ENCODE peak calls at places on chromosomes 13 and 19, in six cellular contexts. I, G, U, E, K and Z are unnamed samples.

GRCh38 chr13:51825165-51825592 is 19.8 kb downstream of the TMEM272 start:
- DNase-seq in I (no peak), G (no peak), U (peak), E (no peak), K (no peak), Z (no peak)

GRCh38 chr13:100573121-100573520 is 15.5 kb downstream of the GGACT start:
- DNase-seq in I (peak), G (no peak), U (peak), E (peak), K (no peak), Z (peak)

GRCh38 chr19:13260883-13261653 is 110.9 kb downstream of the IER2 start:
- DNase-seq in I (peak), G (peak), U (no peak), E (peak), K (no peak), Z (peak)

GRCh38 chr19:17754634-17755532 is 3.6 kb downstream of the FCHO1 start:
- DNase-seq in I (peak), G (peak), U (no peak), E (peak), K (no peak), Z (no peak)

GRCh38 chr13:109802936-109803335 is 16.6 kb upstream of the IRS2 start:
- DNase-seq in I (no peak), G (no peak), U (no peak), E (no peak), K (no peak), Z (no peak)

GRCh38 chr19:280541-281007 is 10.6 kb downstream of the PLPP2 start:
- DNase-seq in I (no peak), G (no peak), U (no peak), E (no peak), K (no peak), Z (no peak)

GRCh38 chr13:73981595-73981994 is 152.6 kb downstream of the KLF12 start:
- DNase-seq in I (no peak), G (no peak), U (no peak), E (no peak), K (no peak), Z (no peak)

GRCh38 chr13:26246154-26246553 is 7.8 kb upstream of the CDK8 start:
- DNase-seq in I (no peak), G (no peak), U (no peak), E (no peak), K (no peak), Z (no peak)

GRCh38 chr13:60411464-60411863 is 14.4 kb downstream of the TDRD3 start:
- DNase-seq in I (no peak), G (no peak), U (no peak), E (no peak), K (no peak), Z (no peak)

GRCh38 chr13:48066310-48066989 is 28.5 kb downstream of the MED4 start:
- DNase-seq in I (no peak), G (peak), U (peak), E (no peak), K (no peak), Z (no peak)

GRCh38 chr19:44890366-44891015 is 563 bp upstream of the TOMM40 start:
- DNase-seq in I (peak), G (peak), U (peak), E (peak), K (no peak), Z (peak)

GRCh38 chr19:45428385-45429231 is 4.9 kb upstream of the ERCC1 start:
- DNase-seq in I (no peak), G (peak), U (no peak), E (peak), K (peak), Z (peak)

GRCh38 chr13:47287291-47287751 is 390.5 kb upstream of the HTR2A start:
- DNase-seq in I (no peak), G (no peak), U (no peak), E (no peak), K (no peak), Z (peak)

GRCh38 chr13:36028359-36028758 is 102.8 kb downstream of the DCLK1 start:
- DNase-seq in I (no peak), G (no peak), U (no peak), E (no peak), K (no peak), Z (no peak)

GRCh38 chr19:5246554-5247155 is 94.0 kb downstream of the PTPRS start:
- DNase-seq in I (no peak), G (no peak), U (peak), E (peak), K (no peak), Z (no peak)

GRCh38 chr13:82947121-82948077 is 934.9 kb downstream of the SLITRK1 start:
- DNase-seq in I (no peak), G (no peak), U (no peak), E (no peak), K (no peak), Z (no peak)

GRCh38 chr19:6744381-6745288 is 5.2 kb downstream of the TRIP10 start:
- DNase-seq in I (no peak), G (no peak), U (no peak), E (no peak), K (peak), Z (peak)

GRCh38 chr19:47032171-47032811 is 12.7 kb downstream of the NPAS1 start:
- DNase-seq in I (peak), G (peak), U (peak), E (peak), K (no peak), Z (peak)

GRCh38 chr13:28528848-28529247 is 33.9 kb upstream of the FLT1 start:
- DNase-seq in I (no peak), G (no peak), U (no peak), E (no peak), K (no peak), Z (no peak)

GRCh38 chr13:95957331-95957730 is 95.9 kb downstream of the UGGT2 start:
- DNase-seq in I (no peak), G (no peak), U (no peak), E (no peak), K (no peak), Z (no peak)

GRCh38 chr13:79659161-79659560 is 178.2 kb downstream of the NDFIP2 start:
- DNase-seq in I (no peak), G (no peak), U (no peak), E (no peak), K (peak), Z (no peak)

GRCh38 chr19:16969127-16969526 is 57.5 kb downstream of the CPAMD8 start:
- DNase-seq in I (no peak), G (no peak), U (no peak), E (no peak), K (no peak), Z (peak)

GRCh38 chr13:38767506-38768265 is 80.8 kb downstream of the FREM2 start:
- DNase-seq in I (no peak), G (no peak), U (no peak), E (no peak), K (no peak), Z (no peak)

GRCh38 chr19:1026189-1027019 is at the start of gene CNN2:
- DNase-seq in I (peak), G (peak), U (peak), E (peak), K (peak), Z (peak)

GRCh38 chr19:45395524-45396388 is 9.1 kb downstream of the PPP1R13L start:
- DNase-seq in I (no peak), G (no peak), U (no peak), E (peak), K (no peak), Z (no peak)

GRCh38 chr19:495440-496332 is 600 bp upstream of the MADCAM1 start:
- DNase-seq in I (peak), G (peak), U (no peak), E (no peak), K (no peak), Z (peak)

GRCh38 chr13:47639716-47640447 is 361.2 kb downstream of the SUCLA2 start:
- DNase-seq in I (no peak), G (no peak), U (no peak), E (no peak), K (no peak), Z (no peak)

GRCh38 chr19:17121736-17122293 is 46.2 kb downstream of the MYO9B start:
- DNase-seq in I (peak), G (peak), U (no peak), E (peak), K (no peak), Z (no peak)

GRCh38 chr19:45213031-45213430 is 32.2 kb downstream of the EXOC3L2 start:
- DNase-seq in I (no peak), G (no peak), U (no peak), E (no peak), K (no peak), Z (no peak)

GRCh38 chr13:44048326-44048725 is 168.6 kb downstream of the LACC1 start:
- DNase-seq in I (no peak), G (no peak), U (peak), E (no peak), K (no peak), Z (no peak)

GRCh38 chr13:36454962-36455361 is 22.7 kb downstream of the CCNA1 start:
- DNase-seq in I (no peak), G (no peak), U (peak), E (no peak), K (no peak), Z (no peak)

GRCh38 chr13:100254002-100254401 is 165.1 kb downstream of the PCCA start:
- DNase-seq in I (no peak), G (no peak), U (no peak), E (no peak), K (no peak), Z (no peak)

GRCh38 chr13:66849706-66850105 is 380.4 kb downstream of the PCDH9 start:
- DNase-seq in I (no peak), G (no peak), U (no peak), E (no peak), K (no peak), Z (no peak)

GRCh38 chr19:56189785-56190184 is 7.8 kb downstream of the ZSCAN5B start:
- DNase-seq in I (no peak), G (no peak), U (no peak), E (no peak), K (no peak), Z (no peak)

GRCh38 chr13:36341718-36342117 is 4.5 kb downstream of the SPART start:
- DNase-seq in I (no peak), G (no peak), U (no peak), E (no peak), K (no peak), Z (no peak)

GRCh38 chr19:30666301-30666803 is 294.2 kb downstream of the ZNF536 start:
- DNase-seq in I (peak), G (no peak), U (peak), E (peak), K (no peak), Z (peak)

GRCh38 chr13:110419391-110419791 is 112.3 kb downstream of the COL4A2 start:
- DNase-seq in I (no peak), G (no peak), U (no peak), E (no peak), K (no peak), Z (peak)

DNA sequence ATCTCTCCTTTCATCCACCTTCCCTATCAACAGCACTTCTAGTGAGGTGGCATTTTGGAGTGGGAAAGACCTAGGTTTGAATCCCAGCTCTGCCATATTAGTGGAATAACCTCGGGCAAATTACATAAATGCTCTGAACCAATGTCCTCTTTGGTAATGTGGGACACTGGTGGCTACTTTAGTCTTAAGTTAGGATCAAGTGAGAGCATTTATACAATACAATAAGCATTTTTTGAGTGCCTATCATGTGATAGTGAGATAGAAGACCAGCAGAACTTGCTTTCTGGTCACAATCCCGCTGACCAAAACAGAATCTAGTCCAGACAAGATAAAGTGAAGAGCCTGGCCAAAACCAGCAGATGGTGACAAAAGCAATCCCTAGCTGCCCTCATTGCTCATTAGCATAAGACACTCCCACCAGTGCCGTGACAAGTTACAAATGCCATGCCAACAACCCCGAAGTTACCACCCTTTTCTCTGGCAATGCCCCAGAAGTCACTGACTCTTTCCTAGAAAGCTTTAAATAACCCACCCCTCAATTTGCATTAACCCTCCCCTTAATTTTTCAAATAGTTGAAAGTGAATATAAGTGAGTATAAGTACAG is 28.8 kb upstream of the KPNA3 start:
- DNase-seq in I (no peak), G (no peak), U (no peak), E (no peak), K (no peak), Z (no peak)
- TF ChIP-seq CTCF in I (no peak), G (peak), U (no peak), E (peak), K (no peak), Z (no peak)

GRCh38 chr19:28466107-28467045 is 746.6 kb downstream of the UQCRFS1 start:
- DNase-seq in I (peak), G (no peak), U (peak), E (no peak), K (no peak), Z (peak)

GRCh38 chr19:28465317-28466086 is 747.4 kb downstream of the UQCRFS1 start:
- DNase-seq in I (no peak), G (no peak), U (peak), E (no peak), K (no peak), Z (peak)

GRCh38 chr19:28472111-28472510 is 740.8 kb downstream of the UQCRFS1 start:
- DNase-seq in I (no peak), G (no peak), U (no peak), E (no peak), K (no peak), Z (no peak)

GRCh38 chr19:28469544-28469943 is 743.4 kb downstream of the UQCRFS1 start:
- DNase-seq in I (no peak), G (no peak), U (no peak), E (no peak), K (no peak), Z (no peak)

DNA sequence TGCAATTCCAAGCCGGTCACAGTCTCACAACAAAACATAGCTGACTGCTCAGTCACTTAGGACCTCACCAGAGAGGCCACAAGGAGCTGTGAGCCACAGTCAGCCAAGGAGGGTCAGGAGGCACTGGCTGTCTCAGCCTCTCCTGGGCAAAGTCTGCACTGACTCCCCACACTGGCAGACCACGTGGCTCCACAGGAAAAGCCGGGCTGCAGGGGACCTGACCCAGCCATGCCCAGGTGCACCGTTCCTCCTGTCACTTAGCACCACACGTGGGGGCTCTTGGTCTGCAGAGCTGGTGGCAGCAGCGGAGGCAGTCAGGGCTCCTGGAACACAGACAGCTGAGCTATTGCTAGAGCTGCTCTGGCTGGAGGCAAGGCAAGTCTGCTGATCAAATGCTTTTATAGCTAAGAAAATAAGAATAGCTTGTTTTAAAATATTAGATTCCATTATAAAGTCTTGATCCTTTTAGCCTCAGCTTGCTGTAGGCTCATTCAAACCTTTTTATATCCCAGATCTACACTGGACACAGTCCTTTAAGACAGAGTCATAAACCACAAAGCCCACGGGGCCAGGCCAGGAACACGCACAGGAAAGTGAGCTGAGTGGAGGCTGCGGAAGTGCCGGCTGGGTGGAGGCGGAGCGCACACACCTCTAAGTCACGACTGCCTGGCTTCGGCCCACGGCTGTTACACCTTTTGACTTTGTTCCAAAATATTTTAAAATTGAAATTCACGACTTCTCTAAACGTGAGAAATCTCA is 744.1 kb downstream of the UQCRFS1 start:
- DNase-seq in I (no peak), G (peak), U (peak), E (no peak), K (no peak), Z (peak)
- TF ChIP-seq CTCF in I (no peak), G (no peak), U (peak), E (no peak), K (no peak), Z (no peak)

GRCh38 chr19:4224470-4224869 is 4.9 kb upstream of the EBI3 start:
- DNase-seq in I (no peak), G (no peak), U (no peak), E (no peak), K (no peak), Z (no peak)
- TF ChIP-seq CTCF in I (no peak), G (no peak), U (no peak), E (no peak), K (no peak), Z (no peak)

DNA sequence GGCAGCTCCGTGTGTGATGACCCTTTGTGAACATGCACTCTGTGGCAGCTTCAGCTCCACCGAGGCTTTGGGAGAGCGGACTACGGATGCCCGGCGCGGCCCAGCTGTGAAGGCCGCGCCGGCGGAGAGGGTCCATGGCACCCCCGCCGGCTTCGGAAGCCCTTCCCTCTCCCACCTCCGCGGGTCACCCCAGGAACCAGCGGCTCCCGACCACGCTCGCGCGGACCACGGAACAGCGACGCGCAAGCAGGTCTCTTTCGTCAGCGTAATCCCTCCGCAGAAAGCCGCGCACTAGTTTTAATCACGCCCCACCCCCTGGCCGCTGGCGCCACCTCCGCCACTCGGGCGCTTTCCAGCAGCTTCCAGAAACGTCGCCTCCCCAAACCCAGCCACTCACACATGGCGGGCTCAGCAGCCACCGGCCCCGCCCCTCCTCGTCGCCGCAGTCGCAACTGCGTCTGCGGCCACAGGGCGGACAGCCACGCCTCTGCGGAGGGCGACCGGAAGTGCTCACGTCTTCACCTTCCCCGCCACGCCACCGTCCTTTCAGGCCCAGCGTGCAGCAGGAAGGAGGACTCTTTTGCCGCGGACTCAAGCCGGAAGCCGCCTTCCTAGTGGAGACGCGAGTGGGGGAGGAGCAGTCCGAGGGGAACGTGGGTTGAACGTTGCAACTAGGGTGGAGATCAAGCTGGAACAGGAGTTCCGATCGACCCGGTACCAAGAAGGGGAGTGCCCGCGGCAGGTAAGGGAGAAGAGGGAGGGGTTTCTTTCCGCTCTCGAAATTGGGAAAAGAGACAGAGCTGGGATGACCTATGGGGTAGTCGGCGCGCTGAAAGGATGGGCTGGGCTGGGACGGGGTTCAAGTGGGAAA is at the start of gene USPL1:
- DNase-seq in I (peak), G (peak), U (peak), E (peak), K (peak), Z (peak)
- TF ChIP-seq CTCF in I (no peak), G (peak), U (no peak), E (no peak), K (peak), Z (no peak)

GRCh38 chr13:114234645-114235421 is at the start of gene CDC16:
- DNase-seq in I (peak), G (peak), U (peak), E (peak), K (peak), Z (peak)
- TF ChIP-seq CTCF in I (no peak), G (no peak), U (no peak), E (no peak), K (no peak), Z (no peak)

GRCh38 chr19:38650911-38651584 is 3.6 kb downstream of the ACTN4 start:
- DNase-seq in I (no peak), G (no peak), U (no peak), E (no peak), K (no peak), Z (no peak)
- TF ChIP-seq CTCF in I (no peak), G (no peak), U (no peak), E (no peak), K (no peak), Z (no peak)

DNA sequence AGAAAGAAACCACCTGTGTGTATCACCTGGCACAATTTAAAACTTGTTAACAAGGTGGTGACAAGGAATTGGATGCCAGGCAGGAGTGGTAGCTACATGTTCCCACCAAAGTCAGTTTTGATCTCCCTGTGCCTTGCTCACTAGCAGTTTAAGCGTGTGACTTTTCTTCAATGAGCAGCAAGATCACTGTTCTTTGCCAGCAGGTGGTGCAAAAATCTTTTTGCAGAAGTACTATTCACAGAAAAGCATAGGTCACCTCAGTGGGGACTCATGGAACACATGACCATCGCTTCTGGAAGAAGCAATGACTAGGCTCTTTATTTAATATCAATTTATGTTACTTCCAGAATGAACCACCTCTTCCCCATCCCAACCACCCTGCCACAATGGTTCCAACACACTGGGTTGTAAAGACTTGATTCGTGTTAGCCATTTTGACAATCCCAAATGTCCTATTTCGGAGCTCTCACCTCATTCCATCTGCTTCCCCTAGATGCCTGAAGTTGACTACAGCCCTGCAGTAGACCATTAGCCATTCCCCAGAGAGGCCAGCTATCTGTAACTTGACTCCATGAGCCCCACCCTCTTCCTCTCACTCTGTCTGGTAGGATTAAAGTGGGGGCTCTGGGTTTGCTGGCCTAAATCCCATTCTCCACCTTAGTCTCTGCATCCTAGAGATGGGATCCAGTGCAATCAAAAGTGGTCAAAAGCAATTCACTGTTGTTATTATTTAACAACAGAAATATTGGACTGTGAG is 59.1 kb upstream of the TNFRSF19 start:
- DNase-seq in I (peak), G (peak), U (no peak), E (peak), K (no peak), Z (no peak)
- TF ChIP-seq CTCF in I (peak), G (peak), U (no peak), E (peak), K (no peak), Z (no peak)